ENCODE peak calls at places on chromosomes 6 and 20, in seven cellular contexts. S, A, G, H, K, J and R are unnamed samples.

GRCh38 chr6:82160255-82160990 is 87.1 kb downstream of the IBTK start:
- DNase-seq in S (no peak), J (no peak), A (peak), G (no peak), K (no peak), H (no peak), R (no peak)

GRCh38 chr6:166366921-166367320 is 15.8 kb downstream of the MPC1 start:
- DNase-seq in K (no peak), J (no peak), H (no peak), G (no peak), A (no peak), S (no peak), R (no peak)

GRCh38 chr20:36920334-36920730 is 31.2 kb downstream of the SAMHD1 start:
- DNase-seq in K (no peak), H (no peak), S (no peak), G (no peak), J (no peak), A (no peak), R (no peak)

GRCh38 chr6:170045981-170046667 is 244.8 kb downstream of the DLL1 start:
- DNase-seq in A (no peak), H (no peak), S (no peak), G (no peak), K (no peak), J (no peak), R (no peak)

GRCh38 chr20:62666736-62667529 is 24.6 kb downstream of the SLCO4A1 start:
- DNase-seq in J (no peak), K (no peak), A (no peak), H (peak), S (no peak), G (peak), R (no peak)

GRCh38 chr6:87139236-87139635 is 16.1 kb upstream of the ZNF292 start:
- DNase-seq in J (peak), A (peak), K (no peak), G (peak), H (peak), S (no peak), R (no peak)

GRCh38 chr6:35483892-35484645 is 12.8 kb downstream of the TEAD3 start:
- DNase-seq in H (no peak), J (no peak), S (no peak), K (no peak), A (no peak), G (no peak), R (no peak)

GRCh38 chr20:56957737-56958553 is 308.5 kb downstream of the BMP7 start:
- DNase-seq in G (no peak), A (peak), S (no peak), K (peak), J (peak), H (no peak), R (no peak)

GRCh38 chr6:42117843-42118161 is 24.6 kb downstream of the C6orf132 start:
- DNase-seq in J (no peak), K (no peak), G (no peak), S (no peak), H (no peak), A (no peak), R (no peak)

GRCh38 chr6:72944660-72945059 is 280.6 kb downstream of the KHDC1L start:
- DNase-seq in H (no peak), A (no peak), K (no peak), J (no peak), S (no peak), G (no peak), R (no peak)

GRCh38 chr6:21754891-21755290 is 161.3 kb downstream of the SOX4 start:
- DNase-seq in H (peak), A (no peak), S (no peak), K (no peak), G (peak), J (peak), R (no peak)

GRCh38 chr6:85828973-85829372 is 186.3 kb upstream of the SYNCRIP start:
- DNase-seq in G (no peak), A (no peak), H (no peak), S (no peak), K (no peak), J (no peak), R (no peak)

GRCh38 chr6:27608916-27609883 is 136.3 kb upstream of the ZNF184 start:
- DNase-seq in S (no peak), J (peak), A (peak), K (no peak), H (peak), G (peak), R (peak)

GRCh38 chr20:58096880-58097813 is 131.3 kb downstream of the ANKRD60 start:
- DNase-seq in K (no peak), G (no peak), S (no peak), H (no peak), J (no peak), A (no peak), R (no peak)

GRCh38 chr6:28816909-28817807 is 106.6 kb downstream of the TRIM27 start:
- DNase-seq in S (no peak), G (peak), K (no peak), H (no peak), A (peak), J (peak), R (peak)

GRCh38 chr20:50360218-50360672 is 149.9 kb upstream of the PTPN1 start:
- DNase-seq in S (no peak), G (no peak), A (no peak), K (no peak), J (no peak), H (no peak), R (no peak)

GRCh38 chr20:40960521-40960956 is 68.1 kb upstream of the TOP1 start:
- DNase-seq in G (no peak), H (no peak), J (no peak), K (no peak), S (no peak), A (no peak), R (peak)

GRCh38 chr6:134630468-134631180 is 312.7 kb upstream of the SGK1 start:
- DNase-seq in K (no peak), S (no peak), A (no peak), H (no peak), J (no peak), G (no peak), R (no peak)

GRCh38 chr6:16716450-16716858 is 44.8 kb downstream of the ATXN1 start:
- DNase-seq in J (no peak), G (no peak), A (no peak), S (no peak), K (no peak), H (no peak), R (no peak)

GRCh38 chr6:96727144-96727543 is 110.1 kb downstream of the GPR63 start:
- DNase-seq in A (no peak), J (no peak), H (no peak), S (no peak), K (no peak), G (no peak), R (no peak)

GRCh38 chr6:12148317-12148801 is 136.2 kb downstream of the HIVEP1 start:
- DNase-seq in A (no peak), K (no peak), J (peak), H (no peak), G (peak), S (no peak), R (no peak)

GRCh38 chr6:164926686-164927085 is 382.7 kb downstream of the C6orf118 start:
- DNase-seq in J (no peak), G (no peak), H (no peak), S (no peak), A (no peak), K (no peak), R (no peak)

GRCh38 chr6:19849736-19850135 is 12.6 kb downstream of the ID4 start:
- DNase-seq in G (no peak), H (no peak), K (no peak), J (no peak), S (no peak), A (no peak), R (no peak)

GRCh38 chr6:65170273-65170672 is 536.8 kb downstream of the EYS start:
- DNase-seq in H (no peak), G (peak), J (peak), A (no peak), K (no peak), S (no peak), R (no peak)

GRCh38 chr6:155274533-155274932 is 10.7 kb downstream of the CLDN20 start:
- DNase-seq in K (no peak), A (no peak), S (no peak), H (no peak), G (peak), J (peak), R (no peak)

GRCh38 chr6:14210077-14210476 is 92.5 kb downstream of the CD83 start:
- DNase-seq in H (no peak), G (no peak), J (no peak), A (no peak), S (no peak), K (no peak), R (no peak)

GRCh38 chr6:14211596-14211961 is 94.0 kb downstream of the CD83 start:
- DNase-seq in J (peak), S (peak), H (no peak), K (peak), G (peak), A (peak), R (peak)

GRCh38 chr6:14210663-14211595 is 93.4 kb downstream of the CD83 start:
- DNase-seq in G (peak), S (peak), J (peak), A (peak), K (peak), H (peak), R (peak)

GRCh38 chr6:14212020-14212419 is 94.4 kb downstream of the CD83 start:
- DNase-seq in S (peak), G (no peak), H (no peak), A (peak), K (no peak), J (no peak), R (peak)

DNA sequence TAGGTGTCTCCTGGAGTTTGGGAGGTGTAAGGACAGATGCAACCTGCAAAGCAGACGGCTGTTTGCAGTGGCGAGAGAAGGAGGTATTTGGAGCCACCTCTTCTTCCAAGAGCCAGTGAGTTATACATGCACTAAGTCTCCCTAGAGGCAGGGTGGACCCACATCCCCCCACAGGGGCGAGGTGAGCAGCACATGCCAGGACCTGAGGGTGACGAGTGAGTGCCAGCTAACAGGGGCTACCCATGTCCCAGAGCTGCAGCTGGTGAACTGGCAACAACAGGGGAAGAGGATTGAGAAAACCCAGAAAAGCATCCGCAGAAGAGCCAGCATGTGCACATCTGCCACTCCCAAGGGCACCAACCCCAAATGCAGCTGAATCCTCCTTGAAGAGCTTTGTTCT is 95.1 kb downstream of the CD83 start:
- DNase-seq in A (no peak), S (no peak), H (no peak), J (no peak), K (no peak), G (no peak), R (no peak)
- H2BK5ac ChIP-seq in A (no peak), S (no peak), H (no peak), J (no peak), K (no peak), G (no peak), R (no peak)

GRCh38 chr6:3068329-3069223 is at the start of gene RIPK1:
- DNase-seq in J (peak), H (peak), G (peak), A (peak), S (no peak), K (peak), R (peak)
- H2BK5ac ChIP-seq in J (peak), H (peak), G (peak), A (peak), S (peak), K (peak), R (no peak)

GRCh38 chr6:100463685-100464161 is 998 bp downstream of the SIM1 start:
- DNase-seq in A (no peak), G (no peak), H (no peak), S (no peak), J (no peak), K (no peak), R (peak)
- H2BK5ac ChIP-seq in A (no peak), G (no peak), H (no peak), S (no peak), J (no peak), K (no peak), R (no peak)

DNA sequence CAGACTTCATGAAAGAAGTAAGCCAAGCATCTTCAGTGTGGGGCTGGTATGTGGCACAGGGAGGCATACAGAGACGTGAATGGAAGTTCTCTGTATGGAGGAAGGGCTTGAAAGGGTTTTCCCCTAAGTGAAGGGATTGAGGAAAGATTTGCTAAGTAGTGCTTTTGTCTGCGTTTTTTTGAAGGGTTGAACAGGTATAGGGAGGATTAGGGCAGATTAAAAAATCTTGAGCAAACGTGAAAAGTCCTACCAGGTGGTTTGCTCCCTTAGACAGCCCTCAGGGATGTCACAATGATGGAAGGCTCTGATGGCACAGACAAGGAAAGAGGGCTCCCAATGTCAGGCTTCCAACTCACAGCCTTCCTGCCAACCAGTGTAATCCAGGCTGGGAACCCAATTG is 181.7 kb upstream of the TAB2 start:
- DNase-seq in A (peak), S (no peak), H (no peak), G (no peak), K (no peak), J (no peak), R (no peak)
- H2BK5ac ChIP-seq in A (no peak), S (no peak), H (no peak), G (no peak), K (no peak), J (no peak), R (no peak)

DNA sequence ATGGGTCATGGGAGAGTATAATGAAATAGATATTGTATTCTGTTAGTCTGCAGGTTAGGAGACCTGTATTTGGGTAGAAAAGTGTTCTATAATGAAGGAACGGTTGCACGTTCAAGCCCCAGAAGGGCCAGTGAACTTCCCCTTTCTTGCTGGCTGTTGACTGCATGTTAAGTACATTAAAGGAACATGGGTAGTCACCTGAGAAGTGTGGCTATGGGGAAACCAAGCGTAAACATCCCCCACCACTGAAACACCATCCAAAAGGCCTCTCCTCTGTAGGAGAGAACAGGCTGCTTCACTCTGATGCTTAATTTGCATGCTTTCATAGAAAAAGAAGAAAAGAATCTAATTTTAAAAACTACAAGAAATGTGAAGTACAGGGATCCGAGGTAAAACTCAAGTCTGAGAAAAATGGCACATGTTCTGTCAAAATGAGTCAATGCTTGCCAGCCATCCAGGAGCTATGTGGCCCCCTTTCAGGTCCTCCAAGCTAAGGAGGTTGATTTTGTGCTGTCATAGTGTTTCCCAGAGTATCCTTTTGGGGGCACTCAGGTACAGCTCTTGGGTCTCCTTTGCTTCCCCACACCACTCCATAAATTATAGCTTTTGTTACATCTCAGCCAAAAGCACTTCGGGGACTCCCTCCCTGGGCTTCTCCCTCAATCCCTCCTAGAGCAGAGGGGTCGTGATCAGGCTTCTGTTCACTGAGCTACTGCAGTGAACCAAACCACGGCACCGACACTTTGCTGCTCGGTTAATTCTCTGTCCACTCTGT is 283.7 kb upstream of the AGPAT4 start:
- DNase-seq in H (no peak), J (no peak), G (no peak), K (no peak), A (peak), S (no peak), R (no peak)
- H2BK5ac ChIP-seq in H (no peak), J (no peak), G (no peak), K (no peak), A (no peak), S (no peak), R (no peak)

GRCh38 chr6:157001716-157002115 is 224.5 kb downstream of the ARID1B start:
- DNase-seq in J (no peak), K (no peak), H (no peak), A (no peak), G (no peak), S (no peak), R (no peak)
- H2BK5ac ChIP-seq in J (no peak), K (no peak), H (no peak), A (no peak), G (no peak), S (no peak), R (no peak)

GRCh38 chr6:45297302-45297701 is 30.8 kb upstream of the RUNX2 start:
- DNase-seq in A (no peak), J (no peak), S (no peak), K (no peak), G (no peak), H (no peak), R (no peak)
- H2BK5ac ChIP-seq in A (no peak), J (no peak), S (no peak), K (no peak), G (no peak), H (no peak), R (no peak)

GRCh38 chr6:31676322-31676903 is 4.5 kb downstream of the LY6G5C start:
- DNase-seq in H (no peak), K (no peak), A (no peak), S (no peak), J (no peak), G (no peak), R (no peak)

GRCh38 chr6:31680841-31681671 is at the start of gene LY6G5C:
- DNase-seq in H (peak), J (peak), A (peak), G (peak), K (peak), S (no peak), R (peak)

GRCh38 chr6:31680226-31680840 is 534 bp downstream of the LY6G5C start:
- DNase-seq in K (no peak), J (no peak), S (no peak), H (no peak), G (no peak), A (no peak), R (no peak)

GRCh38 chr6:31677955-31678354 is 2.9 kb downstream of the LY6G5C start:
- DNase-seq in A (no peak), J (no peak), H (no peak), S (no peak), G (no peak), K (no peak), R (no peak)

GRCh38 chr6:31676904-31677303 is 4.0 kb downstream of the LY6G5C start:
- DNase-seq in K (no peak), J (no peak), A (no peak), H (no peak), G (no peak), S (no peak), R (no peak)
- H2BK5ac ChIP-seq in K (no peak), J (no peak), A (no peak), H (no peak), G (no peak), S (no peak), R (no peak)

DNA sequence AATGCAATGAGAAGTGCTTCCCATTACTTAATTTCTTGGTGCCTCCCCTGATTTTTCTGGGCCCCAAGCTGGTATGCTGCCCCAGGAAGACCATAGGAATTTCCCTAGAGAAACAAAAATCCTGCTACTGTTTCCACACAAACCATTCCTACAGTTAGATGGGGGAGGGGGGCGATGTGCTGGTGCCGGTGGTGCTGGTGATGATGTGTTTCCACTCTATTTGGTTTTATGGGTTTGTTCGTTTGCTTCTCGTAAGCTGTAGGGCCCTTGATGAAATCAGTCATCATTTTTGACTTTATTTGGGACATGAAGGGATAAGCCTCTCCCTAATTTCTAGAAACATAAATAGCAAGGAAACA is 105.1 kb downstream of the MKKS start:
- DNase-seq in H (no peak), A (no peak), J (no peak), G (no peak), S (no peak), K (no peak), R (no peak)
- H2BK5ac ChIP-seq in H (no peak), A (no peak), J (no peak), G (no peak), S (no peak), K (no peak), R (no peak)